ENCODE peak calls at places on chromosomes 13 and 19, in eight cellular contexts. One of them, this sample, is unnamed.

GRCh38 chr19:50392759-50393158 is 8.6 kb downstream of the POLD1 start:
- DNase-seq in IMR-90: no peak
- DNase-seq in fibroblast of mammary gland: no peak
- DNase-seq in SK-N-SH: peak; percentile 2
- DNase-seq in astrocyte of the spinal cord: no peak
- DNase-seq in body of pancreas: no peak
- DNase-seq in breast epithelium: no peak
- DNase-seq in kidney epithelial cell: no peak
- DNase-seq in this sample: no peak

GRCh38 chr13:45718063-45718462 is 15.9 kb downstream of the CBY2 start:
- DNase-seq in fibroblast of mammary gland: peak; percentile 41
- DNase-seq in astrocyte of the spinal cord: peak; percentile 22
- DNase-seq in SK-N-SH: peak; percentile 48
- DNase-seq in IMR-90: peak; percentile 14
- DNase-seq in kidney epithelial cell: no peak
- DNase-seq in breast epithelium: no peak
- DNase-seq in body of pancreas: peak; percentile 5
- DNase-seq in this sample: no peak

GRCh38 chr13:57045816-57046691 is 94.7 kb upstream of the PRR20A start:
- DNase-seq in kidney epithelial cell: no peak
- DNase-seq in SK-N-SH: no peak
- DNase-seq in IMR-90: no peak
- DNase-seq in astrocyte of the spinal cord: no peak
- DNase-seq in fibroblast of mammary gland: no peak
- DNase-seq in breast epithelium: no peak
- DNase-seq in body of pancreas: no peak
- DNase-seq in this sample: peak; percentile 91

GRCh38 chr19:50377051-50377441 is 789 bp downstream of the NR1H2 start:
- DNase-seq in fibroblast of mammary gland: peak; percentile 17
- DNase-seq in IMR-90: no peak
- DNase-seq in breast epithelium: no peak
- DNase-seq in SK-N-SH: peak; percentile 69
- DNase-seq in kidney epithelial cell: no peak
- DNase-seq in astrocyte of the spinal cord: no peak
- DNase-seq in body of pancreas: peak; percentile 58
- DNase-seq in this sample: no peak

GRCh38 chr19:44260343-44260681 is 626 bp downstream of the ZNF233 start:
- DNase-seq in IMR-90: no peak
- DNase-seq in SK-N-SH: peak; percentile 21
- DNase-seq in astrocyte of the spinal cord: no peak
- DNase-seq in kidney epithelial cell: no peak
- DNase-seq in breast epithelium: no peak
- DNase-seq in body of pancreas: no peak
- DNase-seq in fibroblast of mammary gland: no peak
- DNase-seq in this sample: no peak

GRCh38 chr13:112643759-112644459 is 45.9 kb upstream of the ATP11A start:
- DNase-seq in body of pancreas: peak; percentile 92
- DNase-seq in fibroblast of mammary gland: no peak
- DNase-seq in kidney epithelial cell: no peak
- DNase-seq in breast epithelium: peak; percentile 31
- DNase-seq in astrocyte of the spinal cord: no peak
- DNase-seq in IMR-90: no peak
- DNase-seq in SK-N-SH: no peak
- DNase-seq in this sample: no peak

GRCh38 chr13:46606915-46607413 is 54.0 kb downstream of the LRCH1 start:
- DNase-seq in kidney epithelial cell: no peak
- DNase-seq in fibroblast of mammary gland: no peak
- DNase-seq in IMR-90: no peak
- DNase-seq in SK-N-SH: no peak
- DNase-seq in breast epithelium: no peak
- DNase-seq in body of pancreas: no peak
- DNase-seq in astrocyte of the spinal cord: no peak
- DNase-seq in this sample: no peak

GRCh38 chr19:44600466-44600865 is 12.9 kb upstream of the IGSF23 start:
- DNase-seq in kidney epithelial cell: no peak
- DNase-seq in fibroblast of mammary gland: peak; percentile 10
- DNase-seq in SK-N-SH: no peak
- DNase-seq in body of pancreas: no peak
- DNase-seq in IMR-90: peak; percentile 32
- DNase-seq in astrocyte of the spinal cord: no peak
- DNase-seq in breast epithelium: no peak
- DNase-seq in this sample: no peak

GRCh38 chr13:94280357-94280756 is 199.1 kb downstream of the DCT start:
- DNase-seq in fibroblast of mammary gland: no peak
- DNase-seq in astrocyte of the spinal cord: peak; percentile 19
- DNase-seq in SK-N-SH: no peak
- DNase-seq in body of pancreas: no peak
- DNase-seq in kidney epithelial cell: peak; percentile 10
- DNase-seq in IMR-90: peak; percentile 36
- DNase-seq in breast epithelium: no peak
- DNase-seq in this sample: no peak

GRCh38 chr19:46017874-46018675 is 4.8 kb downstream of the PGLYRP1 start:
- DNase-seq in astrocyte of the spinal cord: no peak
- DNase-seq in fibroblast of mammary gland: no peak
- DNase-seq in body of pancreas: no peak
- DNase-seq in kidney epithelial cell: no peak
- DNase-seq in IMR-90: no peak
- DNase-seq in SK-N-SH: no peak
- DNase-seq in breast epithelium: no peak
- DNase-seq in this sample: no peak

GRCh38 chr19:46016426-46017094 is 6.3 kb downstream of the PGLYRP1 start:
- DNase-seq in kidney epithelial cell: no peak
- DNase-seq in body of pancreas: peak; percentile 82
- DNase-seq in SK-N-SH: peak; percentile 94
- DNase-seq in fibroblast of mammary gland: peak; percentile 70
- DNase-seq in breast epithelium: peak; percentile 81
- DNase-seq in astrocyte of the spinal cord: peak; percentile 71
- DNase-seq in IMR-90: peak; percentile 68
- DNase-seq in this sample: no peak

GRCh38 chr19:46018729-46019251 is 4.1 kb downstream of the PGLYRP1 start:
- DNase-seq in fibroblast of mammary gland: no peak
- DNase-seq in IMR-90: no peak
- DNase-seq in body of pancreas: no peak
- DNase-seq in SK-N-SH: no peak
- DNase-seq in kidney epithelial cell: no peak
- DNase-seq in astrocyte of the spinal cord: no peak
- DNase-seq in breast epithelium: no peak
- DNase-seq in this sample: no peak

GRCh38 chr19:46015961-46016425 is 6.9 kb downstream of the PGLYRP1 start:
- DNase-seq in body of pancreas: no peak
- DNase-seq in astrocyte of the spinal cord: no peak
- DNase-seq in fibroblast of mammary gland: no peak
- DNase-seq in kidney epithelial cell: no peak
- DNase-seq in IMR-90: no peak
- DNase-seq in breast epithelium: no peak
- DNase-seq in SK-N-SH: peak; percentile 61
- DNase-seq in this sample: no peak

GRCh38 chr19:46017095-46017429 is 5.8 kb downstream of the PGLYRP1 start:
- DNase-seq in SK-N-SH: no peak
- DNase-seq in IMR-90: no peak
- DNase-seq in fibroblast of mammary gland: no peak
- DNase-seq in body of pancreas: no peak
- DNase-seq in astrocyte of the spinal cord: no peak
- DNase-seq in breast epithelium: no peak
- DNase-seq in kidney epithelial cell: no peak
- DNase-seq in this sample: no peak
- TF ChIP-seq CTCF in SK-N-SH: peak; percentile 10
- TF ChIP-seq CTCF in IMR-90: no peak
- TF ChIP-seq CTCF in fibroblast of mammary gland: no peak
- TF ChIP-seq CTCF in body of pancreas: no peak
- TF ChIP-seq CTCF in astrocyte of the spinal cord: no peak
- TF ChIP-seq CTCF in breast epithelium: peak; percentile 20
- TF ChIP-seq CTCF in kidney epithelial cell: no peak
- TF ChIP-seq CTCF in this sample: no peak

GRCh38 chr13:110302986-110303385 is 4.0 kb downstream of the COL4A1 start:
- DNase-seq in kidney epithelial cell: no peak
- DNase-seq in fibroblast of mammary gland: no peak
- DNase-seq in SK-N-SH: no peak
- DNase-seq in IMR-90: no peak
- DNase-seq in astrocyte of the spinal cord: no peak
- DNase-seq in breast epithelium: no peak
- DNase-seq in body of pancreas: no peak
- DNase-seq in this sample: no peak
- H3K4me3 ChIP-seq in kidney epithelial cell: no peak overlapping the region
- H3K4me3 ChIP-seq in fibroblast of mammary gland: no peak overlapping the region
- H3K4me3 ChIP-seq in SK-N-SH: no peak overlapping the region
- H3K4me3 ChIP-seq in IMR-90: no peak overlapping the region
- H3K4me3 ChIP-seq in astrocyte of the spinal cord: no peak overlapping the region
- H3K4me3 ChIP-seq in breast epithelium: no peak overlapping the region
- H3K4me3 ChIP-seq in body of pancreas: no peak overlapping the region
- H3K4me3 ChIP-seq in this sample: no peak overlapping the region

DNA sequence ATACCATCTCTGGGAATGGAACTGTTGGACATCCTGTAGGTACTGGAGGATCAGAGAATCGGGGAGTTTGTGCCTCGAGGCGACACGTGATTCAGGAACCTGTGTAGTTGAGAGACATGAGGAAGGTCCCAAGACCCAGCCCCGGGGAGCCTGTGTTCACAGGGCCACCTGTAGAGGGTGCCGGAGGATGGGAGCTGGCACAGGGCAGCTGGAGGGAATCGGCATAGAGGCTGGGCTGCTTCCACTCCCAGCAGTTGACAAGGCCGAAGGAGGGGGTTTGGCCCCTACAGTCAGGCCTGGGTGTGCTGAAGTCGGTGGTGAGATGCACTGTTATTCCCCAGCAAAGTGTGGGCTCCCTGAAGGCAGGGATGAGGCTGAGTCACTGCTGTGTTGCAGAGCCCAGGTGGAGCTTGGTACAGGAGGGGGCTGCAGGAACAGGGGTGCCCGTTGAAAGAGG is 2.5 kb upstream of the ISYNA1 start:
- DNase-seq in SK-N-SH: peak; percentile 64
- DNase-seq in body of pancreas: no peak
- DNase-seq in kidney epithelial cell: no peak
- DNase-seq in astrocyte of the spinal cord: no peak
- DNase-seq in fibroblast of mammary gland: no peak
- DNase-seq in breast epithelium: no peak
- DNase-seq in IMR-90: no peak
- DNase-seq in this sample: no peak
- TF ChIP-seq CTCF in SK-N-SH: peak; percentile 30
- TF ChIP-seq CTCF in body of pancreas: peak; percentile 26
- TF ChIP-seq CTCF in kidney epithelial cell: peak; percentile 27
- TF ChIP-seq CTCF in astrocyte of the spinal cord: peak; percentile 37
- TF ChIP-seq CTCF in fibroblast of mammary gland: peak; percentile 27
- TF ChIP-seq CTCF in breast epithelium: no peak
- TF ChIP-seq CTCF in IMR-90: peak; percentile 15
- TF ChIP-seq CTCF in this sample: peak; percentile 59

GRCh38 chr13:23160241-23161175 is 20.3 kb upstream of the SGCG start:
- DNase-seq in breast epithelium: no peak
- DNase-seq in astrocyte of the spinal cord: no peak
- DNase-seq in SK-N-SH: no peak
- DNase-seq in fibroblast of mammary gland: no peak
- DNase-seq in kidney epithelial cell: no peak
- DNase-seq in body of pancreas: no peak
- DNase-seq in IMR-90: no peak
- DNase-seq in this sample: no peak

GRCh38 chr13:23161176-23161825 is 19.5 kb upstream of the SGCG start:
- DNase-seq in IMR-90: no peak
- DNase-seq in breast epithelium: no peak
- DNase-seq in astrocyte of the spinal cord: no peak
- DNase-seq in kidney epithelial cell: no peak
- DNase-seq in body of pancreas: no peak
- DNase-seq in SK-N-SH: no peak
- DNase-seq in fibroblast of mammary gland: no peak
- DNase-seq in this sample: no peak

GRCh38 chr13:23159587-23160240 is 21.1 kb upstream of the SGCG start:
- DNase-seq in fibroblast of mammary gland: no peak
- DNase-seq in astrocyte of the spinal cord: no peak
- DNase-seq in body of pancreas: no peak
- DNase-seq in breast epithelium: no peak
- DNase-seq in kidney epithelial cell: no peak
- DNase-seq in IMR-90: no peak
- DNase-seq in SK-N-SH: peak; percentile 30
- DNase-seq in this sample: no peak

GRCh38 chr13:23159205-23159586 is 21.6 kb upstream of the SGCG start:
- DNase-seq in kidney epithelial cell: peak; percentile 4
- DNase-seq in astrocyte of the spinal cord: no peak
- DNase-seq in fibroblast of mammary gland: peak; percentile 43
- DNase-seq in IMR-90: peak; percentile 13
- DNase-seq in body of pancreas: no peak
- DNase-seq in breast epithelium: no peak
- DNase-seq in SK-N-SH: peak; percentile 54
- DNase-seq in this sample: no peak
- H3K4me3 ChIP-seq in kidney epithelial cell: peak overlapping the region; percentile 28
- H3K4me3 ChIP-seq in astrocyte of the spinal cord: no peak overlapping the region
- H3K4me3 ChIP-seq in fibroblast of mammary gland: peak overlapping the region; percentile 36
- H3K4me3 ChIP-seq in IMR-90: no peak overlapping the region
- H3K4me3 ChIP-seq in body of pancreas: no peak overlapping the region
- H3K4me3 ChIP-seq in breast epithelium: peak overlapping the region; percentile 45
- H3K4me3 ChIP-seq in SK-N-SH: no peak overlapping the region
- H3K4me3 ChIP-seq in this sample: peak overlapping the region; percentile 56

GRCh38 chr13:58906329-58907007 is 1257.3 kb downstream of the DIAPH3 start:
- DNase-seq in IMR-90: no peak
- DNase-seq in kidney epithelial cell: no peak
- DNase-seq in SK-N-SH: no peak
- DNase-seq in body of pancreas: no peak
- DNase-seq in breast epithelium: no peak
- DNase-seq in astrocyte of the spinal cord: no peak
- DNase-seq in fibroblast of mammary gland: no peak
- DNase-seq in this sample: no peak

GRCh38 chr13:58908019-58908679 is 1255.6 kb downstream of the DIAPH3 start:
- DNase-seq in IMR-90: no peak
- DNase-seq in kidney epithelial cell: no peak
- DNase-seq in SK-N-SH: no peak
- DNase-seq in fibroblast of mammary gland: no peak
- DNase-seq in body of pancreas: no peak
- DNase-seq in astrocyte of the spinal cord: no peak
- DNase-seq in breast epithelium: no peak
- DNase-seq in this sample: no peak

GRCh38 chr13:58907347-58907746 is 1256.4 kb downstream of the DIAPH3 start:
- DNase-seq in IMR-90: peak; percentile 0
- DNase-seq in kidney epithelial cell: no peak
- DNase-seq in SK-N-SH: no peak
- DNase-seq in body of pancreas: no peak
- DNase-seq in breast epithelium: no peak
- DNase-seq in astrocyte of the spinal cord: no peak
- DNase-seq in fibroblast of mammary gland: no peak
- DNase-seq in this sample: no peak
- TF ChIP-seq CTCF in IMR-90: peak; percentile 27
- TF ChIP-seq CTCF in kidney epithelial cell: peak; percentile 12
- TF ChIP-seq CTCF in SK-N-SH: peak; percentile 47
- TF ChIP-seq CTCF in body of pancreas: no peak
- TF ChIP-seq CTCF in breast epithelium: no peak
- TF ChIP-seq CTCF in astrocyte of the spinal cord: no peak
- TF ChIP-seq CTCF in fibroblast of mammary gland: no peak
- TF ChIP-seq CTCF in this sample: peak; percentile 19

GRCh38 chr19:12840091-12841079 is 2.1 kb downstream of the MAST1 start:
- DNase-seq in body of pancreas: peak; percentile 65
- DNase-seq in SK-N-SH: peak; percentile 90
- DNase-seq in fibroblast of mammary gland: peak; percentile 74
- DNase-seq in astrocyte of the spinal cord: peak; percentile 39
- DNase-seq in IMR-90: peak; percentile 63
- DNase-seq in breast epithelium: no peak
- DNase-seq in kidney epithelial cell: no peak
- DNase-seq in this sample: peak; percentile 58
- H3K4me3 ChIP-seq in body of pancreas: no peak overlapping the region
- H3K4me3 ChIP-seq in SK-N-SH: peak overlapping the region; percentile 15
- H3K4me3 ChIP-seq in fibroblast of mammary gland: peak overlapping the region; percentile 28
- H3K4me3 ChIP-seq in astrocyte of the spinal cord: peak overlapping the region; percentile 15
- H3K4me3 ChIP-seq in IMR-90: peak overlapping the region; percentile 7
- H3K4me3 ChIP-seq in breast epithelium: no peak overlapping the region
- H3K4me3 ChIP-seq in kidney epithelial cell: peak overlapping the region; percentile 18
- H3K4me3 ChIP-seq in this sample: peak overlapping the region; percentile 52

GRCh38 chr13:110392510-110393233 is 85.6 kb downstream of the COL4A2 start:
- DNase-seq in fibroblast of mammary gland: peak; percentile 67
- DNase-seq in SK-N-SH: peak; percentile 85
- DNase-seq in breast epithelium: no peak
- DNase-seq in body of pancreas: no peak
- DNase-seq in astrocyte of the spinal cord: peak; percentile 88
- DNase-seq in kidney epithelial cell: no peak
- DNase-seq in IMR-90: peak; percentile 78
- DNase-seq in this sample: no peak
- TF ChIP-seq CTCF in fibroblast of mammary gland: no peak
- TF ChIP-seq CTCF in SK-N-SH: no peak
- TF ChIP-seq CTCF in breast epithelium: no peak
- TF ChIP-seq CTCF in body of pancreas: no peak
- TF ChIP-seq CTCF in astrocyte of the spinal cord: no peak
- TF ChIP-seq CTCF in kidney epithelial cell: no peak
- TF ChIP-seq CTCF in IMR-90: no peak
- TF ChIP-seq CTCF in this sample: no peak